ENCODE peak calls at places on chromosomes 13 and 19, in four cellular contexts. Y, I, S and Z are unnamed samples.

GRCh38 chr19:3656747-3657394 is 30.3 kb upstream of the CACTIN start:
- DNase-seq in Y (peak), I (no peak), S (no peak), Z (no peak)

GRCh38 chr13:43653980-43654379 is 132.8 kb downstream of the ENOX1 start:
- DNase-seq in Y (no peak), I (no peak), S (no peak), Z (no peak)

GRCh38 chr13:95099541-95099940 is 201.7 kb downstream of the ABCC4 start:
- DNase-seq in Y (peak), I (no peak), S (peak), Z (peak)

GRCh38 chr19:10952809-10953208 is 8.0 kb upstream of the SMARCA4 start:
- DNase-seq in Y (peak), I (no peak), S (no peak), Z (no peak)

GRCh38 chr13:36282818-36283432 is 14.7 kb downstream of the CCDC169 start:
- DNase-seq in Y (peak), I (peak), S (no peak), Z (no peak)

GRCh38 chr19:28737021-28737525 is 475.9 kb downstream of the UQCRFS1 start:
- DNase-seq in Y (peak), I (no peak), S (peak), Z (peak)

GRCh38 chr13:110382229-110382628 is 75.1 kb downstream of the COL4A2 start:
- DNase-seq in Y (peak), I (no peak), S (no peak), Z (no peak)

GRCh38 chr13:36297259-36297599 is 385 bp downstream of the CCDC169 start:
- DNase-seq in Y (peak), I (no peak), S (no peak), Z (no peak)

GRCh38 chr19:11659612-11660011 is 62.3 kb downstream of the ZNF627 start:
- DNase-seq in Y (peak), I (no peak), S (no peak), Z (no peak)

GRCh38 chr13:74979703-74980102 is 502.3 kb downstream of the TBC1D4 start:
- DNase-seq in Y (peak), I (no peak), S (no peak), Z (no peak)

GRCh38 chr19:18939922-18940775 is 868 bp downstream of the HOMER3 start:
- DNase-seq in Y (peak), I (peak), S (no peak), Z (no peak)

GRCh38 chr19:19554074-19555023 is 16.3 kb downstream of the CILP2 start:
- DNase-seq in Y (peak), I (no peak), S (no peak), Z (no peak)

GRCh38 chr13:43786766-43787517 is at the start of gene ENOX1:
- DNase-seq in Y (peak), I (peak), S (no peak), Z (no peak)

GRCh38 chr13:113411216-113412023 is 41.9 kb downstream of the ADPRHL1 start:
- DNase-seq in Y (peak), I (no peak), S (peak), Z (peak)

GRCh38 chr13:29861694-29862110 is 11.3 kb upstream of the UBL3 start:
- DNase-seq in Y (peak), I (no peak), S (peak), Z (peak)

GRCh38 chr13:90974249-90974954 is 373.1 kb upstream of the MIR17HG start:
- DNase-seq in Y (no peak), I (no peak), S (no peak), Z (no peak)

GRCh38 chr19:17325881-17326594 is 8.6 kb downstream of the ANO8 start:
- DNase-seq in Y (no peak), I (no peak), S (no peak), Z (no peak)

GRCh38 chr13:101706651-101707050 is 254.2 kb downstream of the ITGBL1 start:
- DNase-seq in Y (peak), I (no peak), S (peak), Z (peak)

GRCh38 chr13:92967923-92968322 is 258.7 kb upstream of the GPC6 start:
- DNase-seq in Y (peak), I (no peak), S (no peak), Z (no peak)

GRCh38 chr19:55392820-55393219 is 7.1 kb downstream of the RPL28 start:
- DNase-seq in Y (no peak), I (no peak), S (no peak), Z (no peak)

GRCh38 chr19:13652810-13653590 is 111.3 kb upstream of the MRI1 start:
- DNase-seq in Y (peak), I (no peak), S (no peak), Z (no peak)

GRCh38 chr13:98842858-98843481 is 90.5 kb upstream of the SLC15A1 start:
- DNase-seq in Y (peak), I (peak), S (no peak), Z (no peak)

GRCh38 chr13:19864018-19864338 is 529 bp upstream of the ZMYM5 start:
- DNase-seq in Y (no peak), I (peak), S (no peak), Z (peak)

GRCh38 chr19:28691683-28692082 is 521.3 kb downstream of the UQCRFS1 start:
- DNase-seq in Y (no peak), I (no peak), S (no peak), Z (peak)

GRCh38 chr19:51724543-51724942 is 752 bp upstream of the HAS1 start:
- DNase-seq in Y (no peak), I (no peak), S (no peak), Z (peak)

GRCh38 chr19:16446108-16447014 is 25.4 kb downstream of the EPS15L1 start:
- DNase-seq in Y (no peak), I (no peak), S (no peak), Z (no peak)

GRCh38 chr19:38720559-38721236 is 23.6 kb downstream of the CAPN12 start:
- DNase-seq in Y (no peak), I (no peak), S (no peak), Z (no peak)

GRCh38 chr13:84303035-84303434 is 420.8 kb upstream of the SLITRK1 start:
- DNase-seq in Y (no peak), I (no peak), S (no peak), Z (no peak)

GRCh38 chr13:33798023-33798422 is 19.9 kb upstream of the RFC3 start:
- DNase-seq in Y (no peak), I (no peak), S (no peak), Z (no peak)

GRCh38 chr19:14167013-14167593 is 30.7 kb upstream of the ASF1B start:
- DNase-seq in Y (no peak), I (no peak), S (no peak), Z (no peak)

GRCh38 chr13:112245959-112246358 is 130.2 kb upstream of the SPACA7 start:
- DNase-seq in Y (no peak), I (no peak), S (no peak), Z (no peak)

GRCh38 chr13:92362717-92363116 is 863.9 kb upstream of the GPC6 start:
- DNase-seq in Y (no peak), I (no peak), S (no peak), Z (no peak)

GRCh38 chr13:60397693-60398437 is 845 bp downstream of the TDRD3 start:
- DNase-seq in Y (peak), I (peak), S (no peak), Z (peak)

GRCh38 chr13:47484564-47484963 is 516.5 kb downstream of the SUCLA2 start:
- DNase-seq in Y (peak), I (no peak), S (peak), Z (peak)

GRCh38 chr13:79571147-79571546 is 90.2 kb downstream of the NDFIP2 start:
- DNase-seq in Y (no peak), I (no peak), S (no peak), Z (no peak)

GRCh38 chr13:48184260-48184659 is 48.7 kb upstream of the ITM2B start:
- DNase-seq in Y (no peak), I (no peak), S (no peak), Z (no peak)

GRCh38 chr19:7500811-7501450 is 12.1 kb upstream of the PEX11G start:
- DNase-seq in Y (peak), I (peak), S (no peak), Z (no peak)

GRCh38 chr13:26759156-26759906 is 1.3 kb downstream of the GPR12 start:
- DNase-seq in Y (no peak), I (no peak), S (no peak), Z (no peak)
- H3K4me3 ChIP-seq in Y (no peak), I (peak), S (no peak), Z (peak)

GRCh38 chr19:2524840-2525723 is 49.2 kb downstream of the GADD45B start:
- DNase-seq in Y (peak), I (no peak), S (no peak), Z (no peak)
- H3K4me3 ChIP-seq in Y (peak), I (peak), S (no peak), Z (no peak)

DNA sequence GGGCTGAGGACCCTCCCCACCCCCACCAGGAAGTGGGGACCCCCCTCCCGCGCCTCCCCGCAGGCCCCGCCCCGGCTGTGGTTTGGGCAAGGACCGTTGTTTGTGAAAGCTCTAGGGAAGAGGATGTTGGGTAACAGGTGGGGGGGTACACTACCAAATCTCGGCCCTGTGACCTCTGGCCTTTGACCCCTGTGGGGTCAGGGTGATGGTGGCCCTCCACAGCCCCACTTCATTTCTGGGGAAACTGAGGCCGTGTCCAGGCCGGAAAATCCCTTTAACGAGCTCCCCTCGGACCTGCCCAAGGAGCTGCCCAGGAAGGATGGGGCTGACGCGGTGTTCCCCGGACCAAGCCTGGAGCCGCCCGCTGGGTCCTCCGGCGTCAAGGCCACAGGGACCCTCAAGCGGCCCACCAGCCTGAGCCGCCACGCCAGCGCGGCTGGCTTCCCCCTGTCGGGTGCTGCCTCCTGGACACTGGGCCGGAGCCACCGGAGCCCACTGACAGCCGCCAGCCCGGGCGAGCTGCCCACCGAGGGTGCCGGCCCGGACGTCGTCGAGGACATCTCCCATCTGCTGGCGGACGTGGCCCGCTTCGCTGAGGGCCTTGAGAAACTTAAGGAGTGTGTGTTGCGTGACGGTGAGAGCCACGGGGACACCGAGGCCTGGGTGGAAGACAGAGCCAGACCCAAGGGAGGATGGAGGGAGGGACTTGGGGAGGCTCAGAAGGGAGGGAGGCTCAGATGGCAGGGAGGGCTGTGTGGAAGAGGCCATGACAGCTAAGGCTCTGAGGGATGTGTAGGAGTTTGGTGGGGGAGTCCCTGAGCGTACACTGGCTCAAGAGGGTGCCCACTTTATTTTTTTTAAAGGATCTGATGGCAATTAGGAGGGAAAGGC is 1.4 kb downstream of the ARHGAP45 start:
- DNase-seq in Y (no peak), I (no peak), S (no peak), Z (no peak)
- H3K4me3 ChIP-seq in Y (peak), I (no peak), S (no peak), Z (no peak)

GRCh38 chr13:39376088-39376487 is 226.9 kb downstream of the LHFPL6 start:
- DNase-seq in Y (no peak), I (no peak), S (no peak), Z (no peak)

GRCh38 chr13:39379118-39379517 is 223.9 kb downstream of the LHFPL6 start:
- DNase-seq in Y (no peak), I (no peak), S (no peak), Z (no peak)

GRCh38 chr13:39377699-39378098 is 225.3 kb downstream of the LHFPL6 start:
- DNase-seq in Y (no peak), I (no peak), S (no peak), Z (no peak)

GRCh38 chr13:39379667-39380655 is 223.0 kb downstream of the LHFPL6 start:
- DNase-seq in Y (no peak), I (no peak), S (no peak), Z (no peak)

DNA sequence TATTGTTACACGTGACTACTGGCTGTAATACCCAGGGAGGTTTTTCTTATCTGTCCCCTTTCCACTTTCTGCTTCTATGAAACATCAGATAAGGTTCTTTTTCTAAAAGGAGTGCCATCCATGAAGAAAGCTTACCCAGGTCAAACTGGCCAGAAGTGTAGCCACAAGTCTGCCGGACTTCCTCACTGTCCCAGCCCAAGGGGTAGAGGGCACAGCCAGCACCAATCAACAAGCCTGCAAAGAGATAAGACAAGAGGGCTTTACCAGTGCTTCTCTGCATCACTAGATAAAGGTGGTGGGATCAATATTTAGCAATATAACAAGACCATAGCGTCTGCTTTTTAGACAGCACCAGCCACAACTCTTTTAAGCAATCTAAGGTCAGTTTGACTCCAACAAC is 224.7 kb downstream of the LHFPL6 start:
- DNase-seq in Y (no peak), I (no peak), S (no peak), Z (no peak)
- H3K4me3 ChIP-seq in Y (no peak), I (no peak), S (no peak), Z (no peak)

GRCh38 chr19:47428177-47428894 is 9.0 kb upstream of the MEIS3 start:
- DNase-seq in Y (peak), I (peak), S (peak), Z (peak)
- H3K4me3 ChIP-seq in Y (peak), I (no peak), S (peak), Z (peak)

GRCh38 chr19:41879670-41880328 is 2.7 kb downstream of the CD79A start:
- DNase-seq in Y (no peak), I (no peak), S (no peak), Z (no peak)

GRCh38 chr19:41877490-41877876 is 404 bp downstream of the CD79A start:
- DNase-seq in Y (no peak), I (no peak), S (no peak), Z (no peak)

GRCh38 chr19:41876847-41877489 is at the start of gene CD79A:
- DNase-seq in Y (no peak), I (no peak), S (no peak), Z (no peak)

GRCh38 chr19:41879080-41879479 is 2.0 kb downstream of the CD79A start:
- DNase-seq in Y (no peak), I (no peak), S (no peak), Z (no peak)

DNA sequence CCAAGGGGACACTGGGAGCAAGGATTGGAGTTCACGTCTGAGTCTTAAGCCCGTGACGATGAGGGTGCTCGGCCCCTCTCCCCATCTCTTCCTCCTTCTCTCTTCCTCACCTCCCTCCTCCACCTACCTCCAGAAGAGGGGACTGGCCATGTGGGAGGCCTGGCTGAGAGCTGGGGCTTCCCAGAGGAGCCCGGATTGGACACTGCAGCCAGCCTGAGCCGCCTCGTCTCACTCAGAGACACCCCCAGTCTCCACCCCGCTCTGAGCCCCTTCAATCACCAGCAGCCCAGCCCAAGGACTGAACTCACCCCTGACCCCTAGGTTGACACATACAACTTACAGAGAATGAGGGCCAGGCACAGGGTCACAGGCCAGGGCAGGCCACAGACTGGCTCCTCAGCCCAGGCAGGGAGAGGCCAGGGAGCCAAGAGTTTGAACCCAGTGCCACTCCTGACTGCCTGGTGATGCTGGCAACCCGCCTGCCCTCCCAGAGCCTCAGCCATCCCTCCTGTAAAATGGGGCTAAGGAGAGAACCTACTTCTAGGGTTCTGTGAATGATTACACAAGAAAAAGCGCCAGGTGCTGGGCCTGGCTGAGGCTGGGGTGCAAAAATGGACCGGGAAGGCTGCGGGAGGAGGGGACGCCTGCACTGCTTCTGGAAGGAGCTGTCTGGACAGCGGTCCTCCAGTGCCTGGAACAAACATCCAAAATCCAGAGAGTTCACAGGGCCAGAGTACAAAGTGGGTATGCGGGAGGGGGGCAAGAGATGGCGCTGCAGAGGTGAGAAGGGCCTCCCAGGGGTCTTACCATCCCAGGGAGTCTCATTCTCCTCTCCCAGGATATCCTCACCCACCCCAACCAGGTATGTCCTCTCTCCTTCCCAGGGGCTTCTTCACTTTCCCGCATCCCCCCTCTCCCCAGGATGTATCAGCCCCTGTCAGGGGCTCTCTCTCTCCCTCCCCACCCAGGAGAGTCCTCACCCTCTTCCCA is 1.1 kb downstream of the CD79A start:
- DNase-seq in Y (no peak), I (no peak), S (no peak), Z (no peak)
- H3K4me3 ChIP-seq in Y (no peak), I (no peak), S (no peak), Z (no peak)